ENCODE peak calls at places on chromosomes 1 and 21, in eight cellular contexts. One of them, this sample, is unnamed.
A peak's percentile ranks its signal among the peaks of the same experiment; 100 is the strongest.

GRCh38 chr1:177106614-177107365 is 57.7 kb downstream of the ASTN1 start:
- DNase-seq in fibroblast of lung: no peak
- DNase-seq in heart right ventricle: no peak
- DNase-seq in CD8-positive, alpha-beta T cell: no peak
- DNase-seq in mesendoderm: no peak
- DNase-seq in pancreas: no peak
- DNase-seq in small intestine: no peak
- DNase-seq in GM06990: no peak
- DNase-seq in this sample: no peak

GRCh38 chr1:246629976-246630375 is 63.7 kb downstream of the CNST start:
- DNase-seq in fibroblast of lung: no peak
- DNase-seq in heart right ventricle: no peak
- DNase-seq in CD8-positive, alpha-beta T cell: no peak
- DNase-seq in mesendoderm: no peak
- DNase-seq in pancreas: no peak
- DNase-seq in small intestine: no peak
- DNase-seq in GM06990: no peak
- DNase-seq in this sample: no peak

GRCh38 chr1:67350783-67351182 is 43.1 kb downstream of the IL12RB2 start:
- DNase-seq in fibroblast of lung: no peak
- DNase-seq in heart right ventricle: no peak
- DNase-seq in CD8-positive, alpha-beta T cell: no peak
- DNase-seq in mesendoderm: no peak
- DNase-seq in pancreas: no peak
- DNase-seq in small intestine: no peak
- DNase-seq in GM06990: no peak
- DNase-seq in this sample: no peak

GRCh38 chr1:179177182-179177581 is 52.3 kb downstream of the ABL2 start:
- DNase-seq in fibroblast of lung: peak; percentile 33
- DNase-seq in heart right ventricle: no peak
- DNase-seq in CD8-positive, alpha-beta T cell: no peak
- DNase-seq in mesendoderm: peak; percentile 20
- DNase-seq in pancreas: no peak
- DNase-seq in small intestine: no peak
- DNase-seq in GM06990: no peak
- DNase-seq in this sample: no peak

GRCh38 chr1:101613549-101613948 is 376.7 kb downstream of the S1PR1 start:
- DNase-seq in fibroblast of lung: no peak
- DNase-seq in heart right ventricle: no peak
- DNase-seq in CD8-positive, alpha-beta T cell: no peak
- DNase-seq in mesendoderm: no peak
- DNase-seq in pancreas: no peak
- DNase-seq in small intestine: no peak
- DNase-seq in GM06990: no peak
- DNase-seq in this sample: no peak

GRCh38 chr1:37394574-37395464 is 79.6 kb upstream of the ZC3H12A start:
- DNase-seq in fibroblast of lung: no peak
- DNase-seq in heart right ventricle: no peak
- DNase-seq in CD8-positive, alpha-beta T cell: no peak
- DNase-seq in mesendoderm: peak; percentile 91
- DNase-seq in pancreas: no peak
- DNase-seq in small intestine: no peak
- DNase-seq in GM06990: no peak
- DNase-seq in this sample: no peak

GRCh38 chr1:225464851-225465792 is 37.3 kb upstream of the LBR start:
- DNase-seq in fibroblast of lung: no peak
- DNase-seq in heart right ventricle: no peak
- DNase-seq in CD8-positive, alpha-beta T cell: no peak
- DNase-seq in mesendoderm: peak; percentile 50
- DNase-seq in pancreas: peak; percentile 40
- DNase-seq in small intestine: peak; percentile 56
- DNase-seq in GM06990: no peak
- DNase-seq in this sample: no peak

GRCh38 chr1:43274125-43274803 is 4.5 kb downstream of the TMEM125 start:
- DNase-seq in fibroblast of lung: peak; percentile 12
- DNase-seq in heart right ventricle: no peak
- DNase-seq in CD8-positive, alpha-beta T cell: peak; percentile 17
- DNase-seq in mesendoderm: peak; percentile 79
- DNase-seq in pancreas: no peak
- DNase-seq in small intestine: peak; percentile 59
- DNase-seq in GM06990: no peak
- DNase-seq in this sample: no peak

GRCh38 chr1:66757740-66758139 is 5.5 kb downstream of the DYNLT5 start:
- DNase-seq in fibroblast of lung: no peak
- DNase-seq in heart right ventricle: no peak
- DNase-seq in CD8-positive, alpha-beta T cell: no peak
- DNase-seq in mesendoderm: no peak
- DNase-seq in pancreas: no peak
- DNase-seq in small intestine: no peak
- DNase-seq in GM06990: no peak
- DNase-seq in this sample: no peak

GRCh38 chr1:232239557-232240468 is 390.1 kb downstream of the SIPA1L2 start:
- DNase-seq in fibroblast of lung: no peak
- DNase-seq in heart right ventricle: no peak
- DNase-seq in CD8-positive, alpha-beta T cell: no peak
- DNase-seq in mesendoderm: no peak
- DNase-seq in pancreas: no peak
- DNase-seq in small intestine: no peak
- DNase-seq in GM06990: no peak
- DNase-seq in this sample: no peak

GRCh38 chr1:222404710-222405109 is 143.2 kb downstream of the HHIPL2 start:
- DNase-seq in fibroblast of lung: no peak
- DNase-seq in heart right ventricle: no peak
- DNase-seq in CD8-positive, alpha-beta T cell: no peak
- DNase-seq in mesendoderm: no peak
- DNase-seq in pancreas: no peak
- DNase-seq in small intestine: no peak
- DNase-seq in GM06990: peak; percentile 1
- DNase-seq in this sample: no peak

GRCh38 chr21:45836694-45837670 is 144.6 kb upstream of the COL6A1 start:
- DNase-seq in fibroblast of lung: peak; percentile 23
- DNase-seq in heart right ventricle: no peak
- DNase-seq in CD8-positive, alpha-beta T cell: no peak
- DNase-seq in mesendoderm: no peak
- DNase-seq in pancreas: no peak
- DNase-seq in small intestine: no peak
- DNase-seq in GM06990: no peak
- DNase-seq in this sample: no peak

GRCh38 chr1:152227310-152227928 is 3.4 kb upstream of the HRNR start:
- DNase-seq in fibroblast of lung: peak; percentile 6
- DNase-seq in heart right ventricle: no peak
- DNase-seq in CD8-positive, alpha-beta T cell: no peak
- DNase-seq in mesendoderm: no peak
- DNase-seq in pancreas: no peak
- DNase-seq in small intestine: no peak
- DNase-seq in GM06990: no peak
- DNase-seq in this sample: no peak

GRCh38 chr1:108609483-108610066 is 49.7 kb downstream of the EEIG2 start:
- DNase-seq in fibroblast of lung: no peak
- DNase-seq in heart right ventricle: no peak
- DNase-seq in CD8-positive, alpha-beta T cell: no peak
- DNase-seq in mesendoderm: no peak
- DNase-seq in pancreas: no peak
- DNase-seq in small intestine: no peak
- DNase-seq in GM06990: no peak
- DNase-seq in this sample: no peak

GRCh38 chr1:151934048-151934493 is 24.8 kb upstream of the THEM4 start:
- DNase-seq in fibroblast of lung: peak; percentile 69
- DNase-seq in heart right ventricle: no peak
- DNase-seq in CD8-positive, alpha-beta T cell: peak; percentile 30
- DNase-seq in mesendoderm: peak; percentile 82
- DNase-seq in pancreas: no peak
- DNase-seq in small intestine: peak; percentile 81
- DNase-seq in GM06990: no peak
- DNase-seq in this sample: no peak

GRCh38 chr1:219771039-219771438 is 157.3 kb downstream of the SLC30A10 start:
- DNase-seq in fibroblast of lung: peak; percentile 95
- DNase-seq in heart right ventricle: no peak
- DNase-seq in CD8-positive, alpha-beta T cell: no peak
- DNase-seq in mesendoderm: peak; percentile 69
- DNase-seq in pancreas: no peak
- DNase-seq in small intestine: no peak
- DNase-seq in GM06990: no peak
- DNase-seq in this sample: no peak

GRCh38 chr1:26862781-26863676 is at the start of gene SFN:
- DNase-seq in fibroblast of lung: no peak
- DNase-seq in heart right ventricle: no peak
- DNase-seq in CD8-positive, alpha-beta T cell: no peak
- DNase-seq in mesendoderm: peak; percentile 97
- DNase-seq in pancreas: peak; percentile 83
- DNase-seq in small intestine: peak; percentile 99
- DNase-seq in GM06990: peak; percentile 62
- DNase-seq in this sample: peak; percentile 79

GRCh38 chr21:20603236-20603635 is 395.0 kb upstream of the NCAM2 start:
- DNase-seq in fibroblast of lung: no peak
- DNase-seq in heart right ventricle: no peak
- DNase-seq in CD8-positive, alpha-beta T cell: no peak
- DNase-seq in mesendoderm: no peak
- DNase-seq in pancreas: no peak
- DNase-seq in small intestine: no peak
- DNase-seq in GM06990: no peak
- DNase-seq in this sample: no peak

GRCh38 chr1:50420689-50421365 is 2.4 kb downstream of the DMRTA2 start:
- DNase-seq in fibroblast of lung: no peak
- DNase-seq in heart right ventricle: no peak
- DNase-seq in CD8-positive, alpha-beta T cell: no peak
- DNase-seq in mesendoderm: peak; percentile 77
- DNase-seq in pancreas: peak; percentile 54
- DNase-seq in small intestine: no peak
- DNase-seq in GM06990: no peak
- DNase-seq in this sample: no peak

DNA sequence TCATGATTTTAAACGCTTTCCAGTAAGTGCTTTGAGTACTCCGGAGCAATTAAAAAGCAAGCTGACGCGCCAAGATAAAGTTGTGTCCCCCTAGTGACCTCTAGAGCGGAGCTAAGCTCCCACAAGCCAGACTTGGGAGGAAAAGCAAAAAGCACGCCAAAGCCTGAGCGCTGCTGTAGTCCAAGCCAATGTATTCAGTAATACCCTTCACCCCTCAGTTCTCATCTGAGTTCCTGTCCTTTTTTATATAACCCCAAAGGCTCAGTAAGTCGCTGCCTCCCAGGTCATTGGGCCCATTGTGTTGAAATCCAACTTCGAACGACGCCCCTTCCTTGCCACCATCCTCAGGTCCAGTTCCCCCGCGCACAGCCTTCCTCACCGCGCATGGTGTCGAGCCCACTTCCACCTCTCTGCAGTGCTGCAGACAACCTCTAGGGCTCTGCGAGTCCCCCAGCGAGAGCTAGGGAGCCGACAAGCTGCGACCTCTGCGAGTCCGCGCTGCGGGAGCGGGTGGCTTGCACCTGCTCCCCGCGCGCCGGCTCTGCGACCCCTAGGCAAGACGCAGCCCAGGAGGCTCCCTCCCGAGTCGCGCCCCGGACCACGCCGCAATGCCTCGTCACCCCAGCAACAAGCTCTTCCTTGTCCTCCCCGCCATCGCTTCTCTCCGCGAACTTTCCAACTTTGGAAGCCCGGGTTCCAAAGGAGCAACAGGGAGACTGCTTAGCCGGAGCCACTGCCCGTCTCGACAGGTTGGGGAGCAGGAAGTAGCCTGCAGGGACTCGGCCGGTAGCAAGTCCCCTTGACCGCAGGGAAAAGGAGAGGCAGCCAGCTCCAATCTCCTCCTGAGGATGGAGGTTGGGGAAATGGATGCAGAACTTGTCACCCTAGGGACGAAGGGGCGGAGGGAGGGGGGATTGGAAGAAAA is 3.8 kb upstream of the SLC44A5 start:
- DNase-seq in fibroblast of lung: peak; percentile 14
- DNase-seq in heart right ventricle: peak; percentile 39
- DNase-seq in CD8-positive, alpha-beta T cell: no peak
- DNase-seq in mesendoderm: peak; percentile 85
- DNase-seq in pancreas: peak; percentile 82
- DNase-seq in small intestine: no peak
- DNase-seq in GM06990: peak; percentile 49
- DNase-seq in this sample: peak; percentile 70
- H3K27me3 ChIP-seq in fibroblast of lung: peaks cover 16% of the 10 kb centered on the region
- H3K27me3 ChIP-seq in heart right ventricle: peaks cover 66% of the 10 kb centered on the region
- H3K27me3 ChIP-seq in CD8-positive, alpha-beta T cell: peaks cover 17% of the 10 kb centered on the region
- H3K27me3 ChIP-seq in mesendoderm: peaks cover 6% of the 10 kb centered on the region
- H3K27me3 ChIP-seq in pancreas: no peaks in the 10 kb centered on the region
- H3K27me3 ChIP-seq in small intestine: peaks cover 14% of the 10 kb centered on the region
- H3K27me3 ChIP-seq in GM06990: no peaks in the 10 kb centered on the region
- H3K27me3 ChIP-seq in this sample: peaks cover 36% of the 10 kb centered on the region

GRCh38 chr1:22075718-22076117 is 23.2 kb downstream of the CDC42 start:
- DNase-seq in fibroblast of lung: no peak
- DNase-seq in heart right ventricle: no peak
- DNase-seq in CD8-positive, alpha-beta T cell: no peak
- DNase-seq in mesendoderm: no peak
- DNase-seq in pancreas: no peak
- DNase-seq in small intestine: no peak
- DNase-seq in GM06990: no peak
- DNase-seq in this sample: no peak
- H3K36me3 ChIP-seq in fibroblast of lung: no peaks in the 10 kb centered on the region
- H3K36me3 ChIP-seq in heart right ventricle: peaks cover 25% of the 10 kb centered on the region
- H3K36me3 ChIP-seq in CD8-positive, alpha-beta T cell: peaks cover 15% of the 10 kb centered on the region
- H3K36me3 ChIP-seq in mesendoderm: no peaks in the 10 kb centered on the region
- H3K36me3 ChIP-seq in pancreas: no peaks in the 10 kb centered on the region
- H3K36me3 ChIP-seq in small intestine: peaks cover 4% of the 10 kb centered on the region
- H3K36me3 ChIP-seq in GM06990: no peaks in the 10 kb centered on the region
- H3K36me3 ChIP-seq in this sample: no peaks in the 10 kb centered on the region

DNA sequence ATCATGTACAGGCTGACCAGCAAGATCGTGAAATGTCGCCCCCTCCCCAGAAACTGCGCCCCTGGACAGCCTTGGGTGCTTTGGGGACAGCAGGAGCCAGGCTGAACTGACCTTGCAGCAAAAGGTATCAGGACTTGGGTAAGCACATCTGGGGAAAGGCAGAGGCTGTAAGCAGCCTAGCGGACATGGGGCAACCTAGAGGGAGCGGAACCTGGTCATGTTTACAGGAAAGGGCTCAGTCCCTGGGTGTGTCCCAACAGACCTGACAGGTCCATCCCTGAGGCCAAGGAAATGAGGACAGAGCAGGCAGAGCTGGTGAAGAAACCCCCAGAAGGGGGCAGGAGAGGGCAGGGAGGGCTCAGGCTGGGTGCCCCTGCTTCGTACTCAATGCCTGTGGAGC is 3.1 kb upstream of the S100A8 start:
- DNase-seq in fibroblast of lung: no peak
- DNase-seq in heart right ventricle: no peak
- DNase-seq in CD8-positive, alpha-beta T cell: no peak
- DNase-seq in mesendoderm: peak; percentile 50
- DNase-seq in pancreas: no peak
- DNase-seq in small intestine: no peak
- DNase-seq in GM06990: no peak
- DNase-seq in this sample: no peak
- H3K27me3 ChIP-seq in fibroblast of lung: peaks cover 6% of the 10 kb centered on the region
- H3K27me3 ChIP-seq in heart right ventricle: peaks cover 5% of the 10 kb centered on the region
- H3K27me3 ChIP-seq in CD8-positive, alpha-beta T cell: no peaks in the 10 kb centered on the region
- H3K27me3 ChIP-seq in mesendoderm: no peaks in the 10 kb centered on the region
- H3K27me3 ChIP-seq in pancreas: no peaks in the 10 kb centered on the region
- H3K27me3 ChIP-seq in small intestine: no peaks in the 10 kb centered on the region
- H3K27me3 ChIP-seq in GM06990: peaks cover 3% of the 10 kb centered on the region
- H3K27me3 ChIP-seq in this sample: peaks cover 25% of the 10 kb centered on the region

DNA sequence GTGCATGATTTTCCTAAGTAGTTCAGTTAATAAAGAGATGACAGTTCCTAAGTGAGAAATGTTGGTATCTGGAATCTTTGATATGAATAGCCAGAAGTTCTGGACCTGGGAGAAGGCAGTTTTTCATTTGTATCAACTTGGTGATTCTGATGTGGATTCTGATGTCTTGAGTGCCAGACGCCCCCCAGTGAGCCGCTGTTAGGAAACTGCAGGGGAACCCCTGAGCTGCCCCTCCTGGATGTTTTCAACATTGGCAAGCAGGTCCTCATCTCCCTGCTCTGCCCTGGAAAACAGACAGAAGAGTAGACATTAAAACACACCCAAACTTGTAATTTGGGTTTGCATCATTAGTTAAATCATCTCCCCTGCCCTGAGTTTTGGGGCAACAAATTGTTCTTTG is 7.4 kb downstream of the ETS2 start:
- DNase-seq in fibroblast of lung: no peak
- DNase-seq in heart right ventricle: no peak
- DNase-seq in CD8-positive, alpha-beta T cell: no peak
- DNase-seq in mesendoderm: peak; percentile 97
- DNase-seq in pancreas: no peak
- DNase-seq in small intestine: no peak
- DNase-seq in GM06990: no peak
- DNase-seq in this sample: no peak
- H3K36me3 ChIP-seq in fibroblast of lung: peaks cover 21% of the 10 kb centered on the region
- H3K36me3 ChIP-seq in heart right ventricle: peaks cover 88% of the 10 kb centered on the region
- H3K36me3 ChIP-seq in CD8-positive, alpha-beta T cell: peaks cover 11% of the 10 kb centered on the region
- H3K36me3 ChIP-seq in mesendoderm: peaks cover 19% of the 10 kb centered on the region
- H3K36me3 ChIP-seq in pancreas: peaks cover 8% of the 10 kb centered on the region
- H3K36me3 ChIP-seq in small intestine: peaks cover 37% of the 10 kb centered on the region
- H3K36me3 ChIP-seq in GM06990: peaks cover 3% of the 10 kb centered on the region
- H3K36me3 ChIP-seq in this sample: peaks cover 89% of the 10 kb centered on the region